ENCODE peak calls at places on chromosome 10, in six cellular contexts. J is GM20000, Z is OCI-LY7, K is colonic mucosa, I is stomach, L is choroid plexus epithelial cell. V is an unnamed sample.

GRCh38 chr10:5873515-5873995 is 16.1 kb downstream of the ANKRD16 start:
- DNase-seq in K (peak; percentile 81), I (peak; percentile 63), Z (peak; percentile 79), L (peak; percentile 85), J (peak; percentile 82), V (peak; percentile 65)

GRCh38 chr10:124243702-124244121 is 150.3 kb upstream of the CHST15 start:
- DNase-seq in L (no peak), Z (no peak), K (no peak), I (peak; percentile 24), J (no peak), V (no peak)

GRCh38 chr10:118799779-118800178 is 45.0 kb upstream of the CACUL1 start:
- DNase-seq in I (no peak), J (no peak), Z (no peak), L (peak; percentile 51), K (no peak), V (no peak)

GRCh38 chr10:37700886-37701780 is 156.3 kb downstream of the ZNF248 start:
- DNase-seq in J (no peak), K (no peak), L (no peak), I (no peak), Z (no peak), V (no peak)

GRCh38 chr10:112811741-112812551 is 138.1 kb upstream of the TCF7L2 start:
- DNase-seq in L (peak; percentile 94), J (no peak), I (peak; percentile 75), K (peak; percentile 54), Z (no peak), V (no peak)

GRCh38 chr10:48884337-48885045 is 55.1 kb downstream of the LRRC18 start:
- DNase-seq in I (no peak), J (no peak), K (no peak), Z (no peak), L (no peak), V (no peak)

GRCh38 chr10:126480648-126481047 is 92.4 kb upstream of the ADAM12 start:
- DNase-seq in J (no peak), L (no peak), I (no peak), K (no peak), Z (no peak), V (no peak)

GRCh38 chr10:115092555-115093285 is 445 bp upstream of the ATRNL1 start:
- DNase-seq in J (peak; percentile 83), I (no peak), L (peak; percentile 65), Z (no peak), K (peak; percentile 18), V (peak; percentile 70)

GRCh38 chr10:31142026-31142425 is 110.4 kb upstream of the ZNF438 start:
- DNase-seq in L (peak; percentile 30), Z (no peak), I (no peak), J (no peak), K (no peak), V (no peak)

GRCh38 chr10:49298666-49298989 is 342 bp upstream of the C10orf71 start:
- DNase-seq in K (no peak), Z (no peak), J (no peak), L (peak; percentile 41), I (no peak), V (no peak)

GRCh38 chr10:76401006-76401405 is 969.6 kb downstream of the LRMDA start:
- DNase-seq in I (no peak), Z (no peak), J (no peak), K (no peak), L (no peak), V (no peak)

GRCh38 chr10:78149193-78149592 is 115.5 kb downstream of the RPS24 start:
- DNase-seq in Z (no peak), I (no peak), L (peak; percentile 11), K (no peak), J (no peak), V (no peak)

GRCh38 chr10:129792864-129793263 is 171.2 kb downstream of the EBF3 start:
- DNase-seq in K (no peak), I (no peak), Z (no peak), J (no peak), L (no peak), V (no peak)
- TF ChIP-seq CTCF in K (no peak), I (no peak), Z (no peak), J (no peak), L (no peak), V (no peak)

GRCh38 chr10:19683965-19684364 is 132.3 kb upstream of the PLXDC2 start:
- DNase-seq in Z (no peak), I (no peak), K (no peak), L (peak; percentile 80), J (no peak), V (no peak)
- TF ChIP-seq CTCF in Z (peak; percentile 15), I (no peak), K (no peak), L (peak; percentile 64), J (no peak), V (no peak)

GRCh38 chr10:36042135-36042534 is 400.0 kb upstream of the FZD8 start:
- DNase-seq in K (no peak), I (no peak), J (no peak), L (no peak), Z (no peak), V (no peak)
- TF ChIP-seq CTCF in K (no peak), I (no peak), J (no peak), L (peak; percentile 9), Z (no peak), V (no peak)

GRCh38 chr10:26860542-26861325 is at the start of gene ABI1:
- DNase-seq in Z (peak; percentile 99), L (peak; percentile 99), K (peak; percentile 98), J (peak; percentile 96), I (peak; percentile 97), V (peak; percentile 98)
- TF ChIP-seq CTCF in Z (no peak), L (peak; percentile 75), K (peak; percentile 79), J (peak; percentile 42), I (peak; percentile 84), V (no peak)

DNA sequence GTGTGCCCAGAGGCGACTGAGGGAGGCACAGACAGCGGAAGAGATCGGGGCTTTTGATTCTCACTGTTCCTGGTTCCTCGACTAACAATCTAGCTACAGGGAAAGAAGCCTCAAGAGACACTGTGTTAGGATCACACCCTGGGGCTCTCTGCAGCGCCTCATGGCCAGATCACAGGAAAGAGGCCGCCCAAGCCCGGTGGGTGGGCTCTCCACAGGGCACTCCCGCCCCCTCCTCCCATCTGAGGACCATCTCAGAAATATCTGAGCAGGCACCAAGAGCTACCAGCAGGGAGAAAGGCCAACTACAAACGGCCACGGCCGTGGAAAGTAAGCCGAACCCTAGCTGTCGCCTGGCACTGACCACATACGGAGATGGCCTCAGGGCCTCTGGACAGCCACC is 224.2 kb downstream of the MLLT10 start:
- DNase-seq in Z (no peak), I (no peak), J (no peak), L (no peak), K (no peak), V (no peak)
- TF ChIP-seq CTCF in Z (no peak), I (no peak), J (no peak), L (no peak), K (no peak), V (no peak)